ENCODE peak calls at places on chromosomes 6 and 20, in six cellular contexts. H, K, N, C, D and A are unnamed samples.

GRCh38 chr6:87756858-87757257 is 54.8 kb upstream of the AKIRIN2 start:
- DNase-seq in D (no peak), K (no peak), H (peak; percentile 95), C (no peak), N (peak; percentile 93), A (peak; percentile 73)

GRCh38 chr20:20732641-20733040 is 20.2 kb upstream of the RALGAPA2 start:
- DNase-seq in H (no peak), K (no peak), C (no peak), N (peak; percentile 35), D (no peak), A (peak; percentile 69)

GRCh38 chr6:114342826-114343781 is at the start of gene HS3ST5:
- DNase-seq in D (peak; percentile 58), C (peak; percentile 95), H (peak; percentile 32), K (peak; percentile 76), N (peak; percentile 6), A (no peak)

GRCh38 chr6:166572370-166573261 is 13.9 kb downstream of the RAMACL start:
- DNase-seq in H (peak; percentile 79), C (peak; percentile 83), K (no peak), N (no peak), D (no peak), A (peak; percentile 65)

GRCh38 chr6:114739656-114740055 is 396.8 kb upstream of the HS3ST5 start:
- DNase-seq in N (no peak), K (no peak), H (no peak), C (no peak), D (no peak), A (peak; percentile 17)

GRCh38 chr6:144122861-144123260 is 27.5 kb upstream of the STX11 start:
- DNase-seq in C (no peak), K (no peak), N (no peak), H (no peak), D (no peak), A (no peak)

GRCh38 chr20:47521059-47521808 is 19.5 kb downstream of the NCOA3 start:
- DNase-seq in N (peak; percentile 43), D (no peak), K (no peak), H (no peak), C (peak; percentile 90), A (no peak)

GRCh38 chr6:144712541-144712940 is 427.4 kb downstream of the UTRN start:
- DNase-seq in D (no peak), N (no peak), C (no peak), H (peak; percentile 18), K (no peak), A (peak; percentile 51)

GRCh38 chr20:48661575-48662473 is 166.0 kb downstream of the PREX1 start:
- DNase-seq in H (peak; percentile 61), N (no peak), C (no peak), D (no peak), K (no peak), A (no peak)

GRCh38 chr6:33722103-33722646 is 10.7 kb upstream of the UQCC2 start:
- DNase-seq in N (no peak), D (no peak), K (no peak), C (no peak), H (no peak), A (no peak)

GRCh38 chr6:90284236-90284744 is 12.4 kb downstream of the BACH2 start:
- DNase-seq in N (peak; percentile 91), D (no peak), K (no peak), C (peak; percentile 73), H (peak; percentile 98), A (peak; percentile 83)

GRCh38 chr6:36289281-36290018 is 19.6 kb downstream of the PNPLA1 start:
- DNase-seq in D (no peak), H (peak; percentile 13), C (peak; percentile 84), K (no peak), N (peak; percentile 47), A (peak; percentile 40)

GRCh38 chr6:25922301-25922700 is 8.2 kb downstream of the SLC17A2 start:
- DNase-seq in N (no peak), H (no peak), K (no peak), D (no peak), C (no peak), A (no peak)

GRCh38 chr6:11459002-11459658 is 78.4 kb upstream of the TMEM170B start:
- DNase-seq in H (no peak), N (no peak), D (no peak), C (no peak), K (no peak), A (no peak)

GRCh38 chr6:20932284-20932683 is 398.0 kb downstream of the CDKAL1 start:
- DNase-seq in N (no peak), D (no peak), H (peak; percentile 13), C (no peak), K (no peak), A (no peak)

GRCh38 chr6:125659887-125660286 is 89.5 kb upstream of the HEY2 start:
- DNase-seq in N (no peak), D (no peak), K (no peak), H (no peak), C (no peak), A (no peak)

GRCh38 chr6:56690519-56691200 is 48.0 kb upstream of the DST start:
- DNase-seq in H (peak; percentile 89), D (no peak), K (no peak), N (peak; percentile 43), C (no peak), A (peak; percentile 52)

GRCh38 chr6:149060300-149060984 is 257.1 kb upstream of the TAB2 start:
- DNase-seq in K (no peak), H (no peak), D (peak; percentile 71), N (no peak), C (no peak), A (no peak)

GRCh38 chr20:32470025-32470861 is 112.1 kb downstream of the ASXL1 start:
- DNase-seq in K (peak; percentile 36), D (peak; percentile 64), C (peak; percentile 88), N (peak; percentile 20), H (peak; percentile 92), A (peak; percentile 31)

GRCh38 chr6:69732640-69733039 is 64.2 kb downstream of the LMBRD1 start:
- DNase-seq in C (no peak), K (no peak), H (no peak), D (no peak), N (no peak), A (peak; percentile 4)

GRCh38 chr6:151205971-151206600 is 33.7 kb upstream of the AKAP12 start:
- DNase-seq in H (no peak), K (no peak), C (no peak), N (no peak), D (no peak), A (peak; percentile 8)

GRCh38 chr6:74369556-74369993 is 673.6 kb downstream of the CD109 start:
- DNase-seq in D (no peak), C (no peak), N (peak; percentile 71), K (no peak), H (peak; percentile 88), A (peak; percentile 78)

GRCh38 chr20:7829776-7830175 is 110.5 kb downstream of the HAO1 start:
- DNase-seq in D (no peak), K (no peak), C (no peak), H (no peak), N (no peak), A (no peak)

GRCh38 chr20:62191781-62192559 is 9.1 kb downstream of the MTG2 start:
- DNase-seq in K (no peak), D (no peak), C (no peak), H (no peak), N (no peak), A (no peak)

GRCh38 chr20:62192635-62193034 is 9.8 kb downstream of the MTG2 start:
- DNase-seq in H (no peak), N (no peak), D (no peak), K (no peak), C (no peak), A (no peak)

GRCh38 chr20:62193079-62194025 is 10.5 kb downstream of the MTG2 start:
- DNase-seq in C (peak; percentile 39), D (no peak), H (no peak), N (no peak), K (no peak), A (no peak)

GRCh38 chr20:62186887-62187866 is 4.3 kb downstream of the MTG2 start:
- DNase-seq in C (no peak), K (no peak), H (peak; percentile 42), D (no peak), N (no peak), A (no peak)

DNA sequence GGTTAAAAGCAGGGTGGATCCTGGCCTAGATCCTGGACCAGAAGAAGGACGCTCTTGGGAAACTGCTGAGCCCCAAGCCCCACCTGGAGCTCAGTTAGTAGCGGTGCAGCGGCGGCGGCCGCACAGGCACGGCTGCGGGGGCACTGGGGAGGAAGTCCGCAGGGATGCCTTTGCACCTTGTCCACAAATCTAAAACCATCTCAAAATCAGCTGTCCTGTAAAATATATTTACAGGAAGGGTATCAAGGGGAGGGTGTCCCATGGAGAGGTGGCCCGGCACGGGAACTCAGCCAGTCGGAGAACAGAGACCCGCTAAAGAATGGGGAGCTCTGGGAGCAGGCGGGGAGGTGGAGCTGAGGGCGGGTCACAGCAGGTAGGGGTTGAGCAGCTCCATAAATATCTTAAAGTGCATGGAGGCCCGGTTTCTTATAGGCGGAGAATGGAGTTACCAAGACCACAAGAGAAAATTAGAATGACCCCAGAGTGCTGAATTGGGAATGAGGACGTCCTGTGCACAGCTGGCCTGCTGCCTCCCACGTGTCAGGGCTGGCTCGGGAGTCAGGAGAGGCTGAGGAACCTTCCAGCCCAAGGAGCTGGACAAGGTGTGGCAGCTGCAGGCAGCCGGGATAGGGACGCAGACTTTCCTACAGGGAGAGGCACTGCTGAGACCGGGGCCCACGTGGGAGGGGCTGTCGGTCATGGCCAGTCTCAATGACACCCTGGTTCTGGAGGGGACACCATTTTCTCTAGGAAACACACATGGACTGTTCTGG is 8.0 kb downstream of the MTG2 start:
- DNase-seq in K (no peak), C (no peak), N (no peak), D (no peak), H (no peak), A (no peak)
- TF ChIP-seq CTCF in K (no peak), C (no peak), N (no peak), D (no peak), H (no peak), A (no peak)

GRCh38 chr6:17610835-17611234 is 10.7 kb downstream of the FAM8A1 start:
- DNase-seq in N (no peak), H (no peak), D (no peak), K (no peak), C (no peak), A (no peak)
- TF ChIP-seq CTCF in N (no peak), H (no peak), D (no peak), K (no peak), C (no peak), A (no peak)

DNA sequence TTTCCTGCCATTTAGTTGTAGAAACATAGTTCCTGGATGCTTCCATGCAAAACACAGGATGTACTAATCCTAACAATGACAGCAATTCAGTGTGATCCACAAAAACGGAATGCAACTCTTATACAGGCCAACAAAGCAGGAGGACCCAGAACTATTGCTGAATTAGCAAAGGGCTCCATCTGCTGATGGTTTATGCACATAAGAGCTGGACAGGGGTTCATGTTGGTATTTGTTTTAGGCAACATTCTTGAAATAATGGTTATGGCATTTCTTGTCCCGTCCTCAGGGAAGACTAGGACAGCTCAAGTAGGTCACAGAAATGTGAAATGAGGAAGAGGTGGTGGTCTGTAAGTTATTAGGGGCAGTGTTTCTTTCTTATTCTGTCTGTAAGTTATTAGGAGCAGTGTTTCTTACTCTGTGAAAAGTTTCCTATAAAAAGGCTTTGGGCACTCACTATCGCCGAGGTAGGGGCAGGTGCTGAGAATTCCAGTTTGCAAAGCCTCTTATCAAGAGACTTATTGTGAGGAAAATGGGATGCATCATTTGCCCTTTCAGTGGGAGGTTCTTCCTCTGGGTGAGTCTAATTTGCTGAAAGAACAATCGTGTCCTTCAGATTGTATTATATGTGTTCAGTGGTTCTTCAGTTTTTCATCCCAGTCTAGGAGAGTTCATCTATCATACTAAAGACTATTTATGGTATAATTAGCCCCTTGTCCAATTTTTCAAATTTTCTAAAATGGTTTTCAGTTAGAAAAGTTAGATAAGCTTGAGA is 171.1 kb downstream of the MCHR2 start:
- DNase-seq in N (peak; percentile 69), C (peak; percentile 55), D (no peak), K (no peak), H (peak; percentile 57), A (peak; percentile 81)
- TF ChIP-seq CTCF in N (peak; percentile 75), C (peak; percentile 49), D (peak; percentile 17), K (no peak), H (peak; percentile 52), A (peak; percentile 66)

GRCh38 chr6:108557494-108558371 is 3.0 kb upstream of the FOXO3 start:
- DNase-seq in H (peak; percentile 59), K (peak; percentile 85), N (peak; percentile 49), C (peak; percentile 94), D (peak; percentile 84), A (peak; percentile 58)
- TF ChIP-seq CTCF in H (peak; percentile 1), K (no peak), N (no peak), C (peak; percentile 53), D (no peak), A (no peak)